ENCODE peak calls at places on chromosome 5, in six cellular contexts. F is hippocampal formation, Z is fibroblast of mammary gland, E is pancreas, C is GM10248, I is omental fat pad. U is an unnamed sample.

GRCh38 chr5:116990010-116990409 is 415.4 kb upstream of the SEMA6A start:
- DNase-seq in E (no peak), F (peak; percentile 9), I (no peak), C (no peak), Z (no peak), U (no peak)

GRCh38 chr5:32127759-32128158 is 46.4 kb downstream of the GOLPH3 start:
- DNase-seq in Z (no peak), E (no peak), C (no peak), F (no peak), I (no peak), U (no peak)

GRCh38 chr5:37044120-37044519 is 167.6 kb downstream of the NIPBL start:
- DNase-seq in I (no peak), C (no peak), F (no peak), E (no peak), Z (no peak), U (no peak)

GRCh38 chr5:72584466-72584865 is 77.3 kb upstream of the ZNF366 start:
- DNase-seq in I (no peak), Z (peak; percentile 83), F (no peak), E (no peak), C (peak; percentile 44), U (peak; percentile 17)

GRCh38 chr5:135977375-135977928 is 22.7 kb upstream of the LECT2 start:
- DNase-seq in C (peak; percentile 50), E (peak; percentile 94), I (no peak), F (peak; percentile 9), Z (no peak), U (peak; percentile 16)

GRCh38 chr5:126777974-126778674 is 1.2 kb downstream of the LMNB1 start:
- DNase-seq in F (peak; percentile 79), I (peak; percentile 58), E (peak; percentile 83), Z (peak; percentile 94), C (peak; percentile 86), U (peak; percentile 65)

GRCh38 chr5:126449751-126450271 is 26.6 kb downstream of the GRAMD2B start:
- DNase-seq in E (no peak), F (no peak), C (peak; percentile 37), I (no peak), Z (peak; percentile 79), U (no peak)

GRCh38 chr5:175652741-175653663 is 4.9 kb upstream of the HRH2 start:
- DNase-seq in C (no peak), F (no peak), I (no peak), E (no peak), Z (no peak), U (no peak)

GRCh38 chr5:124735169-124735858 is 11.1 kb downstream of the ZNF608 start:
- DNase-seq in I (no peak), F (peak; percentile 34), C (no peak), Z (peak; percentile 86), E (peak; percentile 67), U (no peak)

GRCh38 chr5:1851290-1851934 is 31.3 kb downstream of the IRX4 start:
- DNase-seq in C (no peak), I (no peak), Z (no peak), E (no peak), F (no peak), U (no peak)

GRCh38 chr5:143435207-143435657 is 31.7 kb upstream of the NR3C1 start:
- DNase-seq in E (no peak), I (no peak), Z (no peak), C (peak; percentile 76), F (peak; percentile 23), U (peak; percentile 72)

GRCh38 chr5:1383344-1383743 is 38.4 kb upstream of the CLPTM1L start:
- DNase-seq in I (no peak), E (no peak), F (no peak), C (no peak), Z (no peak), U (no peak)

GRCh38 chr5:168407222-168407621 is 79.0 kb upstream of the RARS1 start:
- DNase-seq in I (no peak), F (no peak), E (no peak), Z (peak; percentile 39), C (no peak), U (no peak)

GRCh38 chr5:109619661-109620060 is 70.1 kb upstream of the MAN2A1 start:
- DNase-seq in F (peak; percentile 42), E (no peak), Z (no peak), I (no peak), C (no peak), U (no peak)

GRCh38 chr5:77003246-77003645 is 27.0 kb upstream of the AGGF1 start:
- DNase-seq in I (no peak), E (no peak), Z (no peak), F (no peak), C (no peak), U (no peak)

GRCh38 chr5:893137-893506 is 438 bp downstream of the TRIP13 start:
- DNase-seq in Z (no peak), F (no peak), E (no peak), I (no peak), C (no peak), U (no peak)

GRCh38 chr5:180689071-180689694 is 39.8 kb upstream of the FLT4 start:
- DNase-seq in I (no peak), C (no peak), F (no peak), E (no peak), Z (peak; percentile 20), U (no peak)

GRCh38 chr5:125870271-125870670 is 552.9 kb upstream of the GRAMD2B start:
- DNase-seq in Z (peak; percentile 89), C (no peak), I (no peak), E (no peak), F (no peak), U (no peak)

GRCh38 chr5:113038714-113039113 is 62.1 kb downstream of the DCP2 start:
- DNase-seq in I (no peak), F (no peak), E (no peak), Z (peak; percentile 56), C (peak; percentile 3), U (no peak)

GRCh38 chr5:148993283-148993936 is 69.5 kb downstream of the SH3TC2 start:
- DNase-seq in Z (no peak), F (no peak), I (no peak), E (no peak), C (no peak), U (no peak)

GRCh38 chr5:176364765-176365662 is at the start of gene ARL10:
- DNase-seq in Z (peak; percentile 20), C (peak; percentile 81), E (no peak), F (peak; percentile 60), I (no peak), U (peak; percentile 44)

GRCh38 chr5:54743997-54744788 is 226.6 kb downstream of the SNX18 start:
- DNase-seq in F (peak; percentile 7), I (no peak), Z (peak; percentile 96), E (no peak), C (peak; percentile 28), U (no peak)

GRCh38 chr5:14410068-14410941 is 171.3 kb upstream of the OTULINL start:
- DNase-seq in E (no peak), C (no peak), Z (peak; percentile 92), I (no peak), F (no peak), U (no peak)

GRCh38 chr5:54309751-54310432 is 481 bp downstream of the ARL15 start:
- DNase-seq in Z (no peak), E (peak; percentile 72), F (peak; percentile 32), C (peak; percentile 21), I (peak; percentile 27), U (peak; percentile 10)

GRCh38 chr5:80565330-80565729 is 4.8 kb downstream of the ANKRD34B start:
- DNase-seq in C (no peak), I (no peak), E (no peak), F (no peak), Z (no peak), U (no peak)

GRCh38 chr5:155013526-155013925 is at the start of gene KIF4B:
- DNase-seq in I (no peak), E (no peak), C (no peak), Z (no peak), F (no peak), U (no peak)

GRCh38 chr5:111353035-111353434 is 128.9 kb downstream of the CAMK4 start:
- DNase-seq in C (no peak), F (no peak), Z (no peak), I (no peak), E (no peak), U (no peak)

GRCh38 chr5:172528440-172528839 is 74.1 kb upstream of the SH3PXD2B start:
- DNase-seq in I (no peak), E (no peak), Z (peak; percentile 5), F (no peak), C (peak; percentile 4), U (no peak)

U was measured in GM19239.